ENCODE peak calls at places on chromosomes 6 and 20, in nine cellular contexts. A is GM04504; E is endothelial cell; R is CD8-positive, alpha-beta memory T cell; L is skeletal muscle cell; D is NCI-H2029; V is fibroblast of mammary gland; S is WTC11; Y is NCI-H1105 treated with DMSO at 0.1 percent for 48 hours. N is an unnamed sample.

GRCh38 chr6:135251964-135252429 is 70.9 kb downstream of the MYB start:
- DNase-seq in A (no peak), E (no peak), R (no peak), L (no peak), D (no peak), V (no peak), S (no peak), Y (no peak), N (no peak)

GRCh38 chr20:21202284-21202683 is 76.4 kb downstream of the KIZ start:
- DNase-seq in A (peak), E (no peak), R (no peak), L (no peak), D (no peak), V (peak), S (no peak), Y (no peak), N (peak)

GRCh38 chr20:40668449-40669228 is 20.4 kb downstream of the MAFB start:
- DNase-seq in A (no peak), E (no peak), R (no peak), L (no peak), D (no peak), V (no peak), S (no peak), Y (no peak), N (no peak)

GRCh38 chr6:74073429-74073828 is 377.4 kb downstream of the CD109 start:
- DNase-seq in A (peak), E (no peak), R (no peak), L (peak), D (no peak), V (peak), S (no peak), Y (no peak), N (no peak)

GRCh38 chr20:461254-462198 is 807 bp downstream of the TBC1D20 start:
- DNase-seq in A (no peak), E (peak), R (peak), L (no peak), D (peak), V (peak), S (peak), Y (peak), N (no peak)

GRCh38 chr6:15077964-15078363 is 167.9 kb upstream of the JARID2 start:
- DNase-seq in A (no peak), E (no peak), R (no peak), L (no peak), D (no peak), V (no peak), S (peak), Y (no peak), N (no peak)

GRCh38 chr20:58140787-58141396 is 87.6 kb downstream of the ANKRD60 start:
- DNase-seq in A (no peak), E (no peak), R (no peak), L (no peak), D (no peak), V (no peak), S (no peak), Y (peak), N (no peak)

GRCh38 chr6:111486921-111487320 is 3.9 kb upstream of the REV3L start:
- DNase-seq in A (no peak), E (no peak), R (no peak), L (no peak), D (peak), V (no peak), S (no peak), Y (no peak), N (no peak)

GRCh38 chr6:160427312-160428068 is 79.3 kb downstream of the SLC22A3 start:
- DNase-seq in A (no peak), E (no peak), R (no peak), L (no peak), D (peak), V (peak), S (no peak), Y (peak), N (no peak)

GRCh38 chr20:56245761-56246160 is 2.8 kb upstream of the MC3R start:
- DNase-seq in A (no peak), E (no peak), R (no peak), L (no peak), D (no peak), V (peak), S (no peak), Y (no peak), N (no peak)

GRCh38 chr6:125679651-125680050 is 69.8 kb upstream of the HEY2 start:
- DNase-seq in A (no peak), E (no peak), R (no peak), L (no peak), D (no peak), V (no peak), S (no peak), Y (no peak), N (no peak)

GRCh38 chr20:25254571-25254970 is 6.7 kb downstream of the PYGB start:
- DNase-seq in A (no peak), E (no peak), R (no peak), L (no peak), D (no peak), V (no peak), S (no peak), Y (no peak), N (no peak)

GRCh38 chr20:44075950-44076232 is 111.1 kb downstream of the JPH2 start:
- DNase-seq in A (no peak), E (no peak), R (no peak), L (no peak), D (no peak), V (no peak), S (no peak), Y (no peak), N (no peak)

GRCh38 chr6:6654599-6655575 is 66.4 kb downstream of the LY86 start:
- DNase-seq in A (peak), E (no peak), R (no peak), L (no peak), D (no peak), V (no peak), S (no peak), Y (no peak), N (no peak)

GRCh38 chr6:30879684-30880427 is 4.5 kb upstream of the DDR1 start:
- DNase-seq in A (no peak), E (no peak), R (no peak), L (no peak), D (no peak), V (no peak), S (peak), Y (no peak), N (no peak)

GRCh38 chr20:21019831-21020655 is 86.1 kb downstream of the LINC00237 start:
- DNase-seq in A (no peak), E (no peak), R (no peak), L (no peak), D (no peak), V (no peak), S (no peak), Y (no peak), N (no peak)

GRCh38 chr20:24911461-24911860 is 37.6 kb upstream of the CST7 start:
- DNase-seq in A (no peak), E (no peak), R (no peak), L (no peak), D (no peak), V (no peak), S (no peak), Y (no peak), N (no peak)

GRCh38 chr6:42774201-42774600 is 7.7 kb upstream of the BICRAL start:
- DNase-seq in A (no peak), E (no peak), R (no peak), L (no peak), D (no peak), V (no peak), S (no peak), Y (no peak), N (no peak)

GRCh38 chr20:24109537-24109936 is 121.0 kb upstream of the GGTLC1 start:
- DNase-seq in A (no peak), E (no peak), R (no peak), L (no peak), D (no peak), V (no peak), S (no peak), Y (no peak), N (no peak)

GRCh38 chr6:1593286-1593957 is 16.3 kb upstream of the FOXC1 start:
- DNase-seq in A (no peak), E (no peak), R (no peak), L (no peak), D (no peak), V (no peak), S (no peak), Y (no peak), N (no peak)

GRCh38 chr20:7775072-7775471 is 165.2 kb downstream of the HAO1 start:
- DNase-seq in A (peak), E (no peak), R (no peak), L (peak), D (no peak), V (peak), S (no peak), Y (no peak), N (no peak)

GRCh38 chr6:1849686-1850580 is 240.2 kb downstream of the FOXC1 start:
- DNase-seq in A (no peak), E (no peak), R (no peak), L (no peak), D (no peak), V (no peak), S (no peak), Y (no peak), N (no peak)

GRCh38 chr6:160990847-160991410 is 640 bp upstream of the MAP3K4 start:
- DNase-seq in A (no peak), E (no peak), R (no peak), L (no peak), D (no peak), V (no peak), S (no peak), Y (no peak), N (no peak)

GRCh38 chr6:169702640-169703246 is 817 bp downstream of the C6orf120 start:
- DNase-seq in A (no peak), E (peak), R (peak), L (no peak), D (peak), V (no peak), S (peak), Y (peak), N (no peak)

GRCh38 chr20:34753706-34754461 is 49.7 kb downstream of the TP53INP2 start:
- DNase-seq in A (peak), E (no peak), R (no peak), L (no peak), D (no peak), V (no peak), S (no peak), Y (no peak), N (no peak)

GRCh38 chr20:47704746-47705496 is 80.4 kb downstream of the SULF2 start:
- DNase-seq in A (no peak), E (no peak), R (no peak), L (no peak), D (no peak), V (peak), S (no peak), Y (no peak), N (no peak)

N was measured in esophagus muscularis mucosa.